ENCODE peak calls at places on chromosomes 12 and 14, in five cellular contexts. G is HuH-7; A is anterior cingulate cortex; I is activated naive CD8-positive, alpha-beta T cell treated with anti-CD3 and anti-CD28 coated beads for 36 hours; P is aorta. R is an unnamed sample.

GRCh38 chr12:93990832-93991748 is 157.3 kb upstream of the PLXNC1 start:
- DNase-seq in G (peak; percentile 24), P (no peak), I (no peak), A (peak; percentile 75), R (peak; percentile 49)

GRCh38 chr12:86367137-86367536 is 110.9 kb upstream of the MGAT4C start:
- DNase-seq in P (no peak), I (no peak), A (no peak), G (no peak), R (no peak)

GRCh38 chr12:56530390-56531055 is 8.9 kb downstream of the RBMS2 start:
- DNase-seq in I (no peak), P (no peak), A (no peak), G (no peak), R (no peak)

GRCh38 chr12:28242888-28243633 is 52.8 kb downstream of the CCDC91 start:
- DNase-seq in A (no peak), P (no peak), I (no peak), G (no peak), R (no peak)

GRCh38 chr14:76908834-76909233 is 82.6 kb downstream of the LRRC74A start:
- DNase-seq in A (peak; percentile 35), G (no peak), I (peak; percentile 34), P (no peak), R (peak; percentile 51)

GRCh38 chr12:15322164-15323054 is at the start of gene PTPRO:
- DNase-seq in I (peak; percentile 15), A (peak; percentile 52), G (no peak), P (peak; percentile 82), R (no peak)

GRCh38 chr12:130398089-130398848 is 60.6 kb downstream of the PIWIL1 start:
- DNase-seq in I (no peak), P (no peak), G (no peak), A (no peak), R (no peak)

GRCh38 chr12:131363416-131363815 is 347.5 kb upstream of the SFSWAP start:
- DNase-seq in G (no peak), P (peak; percentile 42), I (no peak), A (no peak), R (no peak)

GRCh38 chr14:54815016-54815415 is 87.6 kb downstream of the GCH1 start:
- DNase-seq in A (no peak), P (peak; percentile 83), G (no peak), I (no peak), R (no peak)

GRCh38 chr12:114414031-114414865 is 8.3 kb upstream of the TBX5 start:
- DNase-seq in G (no peak), P (no peak), I (no peak), A (no peak), R (no peak)

GRCh38 chr14:47332099-47332498 is 343.3 kb downstream of the MDGA2 start:
- DNase-seq in P (no peak), G (no peak), A (no peak), I (no peak), R (no peak)

GRCh38 chr12:62848418-62848817 is 86.5 kb downstream of the PPM1H start:
- DNase-seq in I (no peak), A (no peak), G (no peak), P (no peak), R (no peak)